ENCODE peak calls at places on chromosomes 12 and 14, in six cellular contexts. One of them, this sample, is unnamed.

GRCh38 chr12:51773145-51773869 is 75.2 kb downstream of the FIGNL2 start:
- DNase-seq in uterus: no peak
- DNase-seq in stomach: no peak
- DNase-seq in spleen: no peak
- DNase-seq in sigmoid colon: no peak
- DNase-seq in IMR-90: peak
- DNase-seq in this sample: no peak

GRCh38 chr12:78248321-78248720 is 417.6 kb downstream of the NAV3 start:
- DNase-seq in uterus: no peak
- DNase-seq in stomach: no peak
- DNase-seq in spleen: no peak
- DNase-seq in sigmoid colon: no peak
- DNase-seq in IMR-90: no peak
- DNase-seq in this sample: no peak

GRCh38 chr14:75262641-75263040 is 16.0 kb upstream of the FOS start:
- DNase-seq in uterus: no peak
- DNase-seq in stomach: no peak
- DNase-seq in spleen: no peak
- DNase-seq in sigmoid colon: peak
- DNase-seq in IMR-90: no peak
- DNase-seq in this sample: no peak

GRCh38 chr14:85165091-85165490 is 364.9 kb upstream of the FLRT2 start:
- DNase-seq in uterus: no peak
- DNase-seq in stomach: no peak
- DNase-seq in spleen: no peak
- DNase-seq in sigmoid colon: no peak
- DNase-seq in IMR-90: no peak
- DNase-seq in this sample: peak

GRCh38 chr14:53879022-53879686 is 77.5 kb downstream of the BMP4 start:
- DNase-seq in uterus: no peak
- DNase-seq in stomach: no peak
- DNase-seq in spleen: no peak
- DNase-seq in sigmoid colon: no peak
- DNase-seq in IMR-90: no peak
- DNase-seq in this sample: no peak

GRCh38 chr12:41053046-41053445 is 135.1 kb upstream of the PDZRN4 start:
- DNase-seq in uterus: no peak
- DNase-seq in stomach: no peak
- DNase-seq in spleen: no peak
- DNase-seq in sigmoid colon: no peak
- DNase-seq in IMR-90: peak
- DNase-seq in this sample: no peak

GRCh38 chr14:64159588-64159987 is 134.6 kb downstream of the ESR2 start:
- DNase-seq in uterus: no peak
- DNase-seq in stomach: no peak
- DNase-seq in spleen: no peak
- DNase-seq in sigmoid colon: no peak
- DNase-seq in IMR-90: no peak
- DNase-seq in this sample: no peak

GRCh38 chr14:42535397-42535796 is 928.7 kb downstream of the LRFN5 start:
- DNase-seq in uterus: no peak
- DNase-seq in stomach: no peak
- DNase-seq in spleen: no peak
- DNase-seq in sigmoid colon: no peak
- DNase-seq in IMR-90: no peak
- DNase-seq in this sample: no peak

GRCh38 chr14:46344327-46344937 is 307.1 kb downstream of the RPL10L start:
- DNase-seq in uterus: no peak
- DNase-seq in stomach: no peak
- DNase-seq in spleen: no peak
- DNase-seq in sigmoid colon: no peak
- DNase-seq in IMR-90: no peak
- DNase-seq in this sample: no peak

GRCh38 chr14:101120636-101121398 is 217.3 kb upstream of the RTL1 start:
- DNase-seq in uterus: peak
- DNase-seq in stomach: peak
- DNase-seq in spleen: peak
- DNase-seq in sigmoid colon: peak
- DNase-seq in IMR-90: no peak
- DNase-seq in this sample: no peak
- TF ChIP-seq POLR2A in uterus: no peak
- TF ChIP-seq POLR2A in stomach: no peak
- TF ChIP-seq POLR2A in spleen: no peak
- TF ChIP-seq POLR2A in sigmoid colon: no peak
- TF ChIP-seq POLR2A in IMR-90: no peak
- TF ChIP-seq POLR2A in this sample: no peak

GRCh38 chr12:21501258-21502163 is at the start of the genes GOLT1B and RECQL:
- DNase-seq in uterus: peak
- DNase-seq in stomach: peak
- DNase-seq in spleen: peak
- DNase-seq in sigmoid colon: peak
- DNase-seq in IMR-90: peak
- DNase-seq in this sample: peak
- TF ChIP-seq POLR2A in uterus: peak
- TF ChIP-seq POLR2A in stomach: no peak
- TF ChIP-seq POLR2A in spleen: no peak
- TF ChIP-seq POLR2A in sigmoid colon: no peak
- TF ChIP-seq POLR2A in IMR-90: peak
- TF ChIP-seq POLR2A in this sample: peak

GRCh38 chr12:2858334-2858733 is 1.5 kb upstream of the TEX52 start:
- DNase-seq in uterus: no peak
- DNase-seq in stomach: no peak
- DNase-seq in spleen: no peak
- DNase-seq in sigmoid colon: no peak
- DNase-seq in IMR-90: no peak
- DNase-seq in this sample: no peak
- TF ChIP-seq POLR2A in uterus: no peak
- TF ChIP-seq POLR2A in stomach: no peak
- TF ChIP-seq POLR2A in spleen: no peak
- TF ChIP-seq POLR2A in sigmoid colon: no peak
- TF ChIP-seq POLR2A in IMR-90: no peak
- TF ChIP-seq POLR2A in this sample: no peak

DNA sequence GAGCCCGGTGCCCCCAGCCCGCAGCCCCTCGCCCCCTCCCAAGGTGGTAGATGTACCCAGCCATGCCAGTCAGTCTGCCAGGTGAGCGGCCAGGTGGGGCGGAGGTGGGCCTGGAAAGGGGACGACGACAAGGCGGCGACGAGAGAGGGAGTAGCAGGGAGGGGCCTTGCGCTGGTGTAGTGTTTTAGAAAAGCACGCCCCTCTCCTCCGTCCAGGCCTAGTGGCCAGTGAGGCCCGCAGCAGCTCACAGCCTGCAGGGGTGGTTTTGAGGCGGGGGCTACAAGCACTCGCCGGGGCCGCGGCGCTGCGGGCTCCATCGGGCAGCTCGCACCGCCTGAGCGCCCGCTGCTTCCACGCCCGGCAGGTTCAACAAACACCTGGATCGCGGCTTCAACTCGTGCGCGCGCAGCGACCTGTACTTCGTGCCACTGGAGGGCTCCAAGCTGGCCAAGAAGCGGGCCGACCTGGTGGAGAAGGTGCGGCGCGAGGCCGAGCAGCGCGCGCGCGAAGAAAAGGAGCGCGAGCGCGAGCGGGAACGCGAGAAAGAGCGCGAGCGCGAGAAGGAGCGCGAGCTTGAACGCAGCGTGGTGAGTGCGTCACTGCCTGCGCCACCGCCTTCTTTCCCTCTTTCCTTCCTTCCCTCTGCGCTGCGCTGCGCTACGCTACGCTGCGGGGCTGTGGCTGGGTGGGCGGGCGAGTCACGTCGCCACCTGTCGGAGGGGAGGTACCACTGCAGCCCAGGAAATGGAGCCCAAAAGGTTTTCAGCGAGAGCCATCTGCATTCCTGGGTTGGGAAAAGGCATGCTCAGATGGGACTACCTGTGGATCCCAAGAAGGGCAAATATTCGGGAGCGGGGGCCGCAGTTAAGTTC is 5.9 kb upstream of the RNU7-1 start:
- DNase-seq in uterus: peak
- DNase-seq in stomach: peak
- DNase-seq in spleen: peak
- DNase-seq in sigmoid colon: peak
- DNase-seq in IMR-90: peak
- DNase-seq in this sample: peak
- TF ChIP-seq POLR2A in uterus: peak
- TF ChIP-seq POLR2A in stomach: no peak
- TF ChIP-seq POLR2A in spleen: peak
- TF ChIP-seq POLR2A in sigmoid colon: peak
- TF ChIP-seq POLR2A in IMR-90: peak
- TF ChIP-seq POLR2A in this sample: peak

GRCh38 chr14:89619616-89620273 is 202.7 kb upstream of the FOXN3 start:
- DNase-seq in uterus: no peak
- DNase-seq in stomach: no peak
- DNase-seq in spleen: no peak
- DNase-seq in sigmoid colon: no peak
- DNase-seq in IMR-90: no peak
- DNase-seq in this sample: no peak

GRCh38 chr14:89617471-89618291 is 200.6 kb upstream of the FOXN3 start:
- DNase-seq in uterus: no peak
- DNase-seq in stomach: peak
- DNase-seq in spleen: no peak
- DNase-seq in sigmoid colon: no peak
- DNase-seq in IMR-90: peak
- DNase-seq in this sample: peak

GRCh38 chr14:89620436-89620835 is 203.4 kb upstream of the FOXN3 start:
- DNase-seq in uterus: no peak
- DNase-seq in stomach: no peak
- DNase-seq in spleen: no peak
- DNase-seq in sigmoid colon: no peak
- DNase-seq in IMR-90: no peak
- DNase-seq in this sample: no peak

GRCh38 chr14:89618309-89618708 is 201.3 kb upstream of the FOXN3 start:
- DNase-seq in uterus: no peak
- DNase-seq in stomach: no peak
- DNase-seq in spleen: no peak
- DNase-seq in sigmoid colon: no peak
- DNase-seq in IMR-90: no peak
- DNase-seq in this sample: peak

DNA sequence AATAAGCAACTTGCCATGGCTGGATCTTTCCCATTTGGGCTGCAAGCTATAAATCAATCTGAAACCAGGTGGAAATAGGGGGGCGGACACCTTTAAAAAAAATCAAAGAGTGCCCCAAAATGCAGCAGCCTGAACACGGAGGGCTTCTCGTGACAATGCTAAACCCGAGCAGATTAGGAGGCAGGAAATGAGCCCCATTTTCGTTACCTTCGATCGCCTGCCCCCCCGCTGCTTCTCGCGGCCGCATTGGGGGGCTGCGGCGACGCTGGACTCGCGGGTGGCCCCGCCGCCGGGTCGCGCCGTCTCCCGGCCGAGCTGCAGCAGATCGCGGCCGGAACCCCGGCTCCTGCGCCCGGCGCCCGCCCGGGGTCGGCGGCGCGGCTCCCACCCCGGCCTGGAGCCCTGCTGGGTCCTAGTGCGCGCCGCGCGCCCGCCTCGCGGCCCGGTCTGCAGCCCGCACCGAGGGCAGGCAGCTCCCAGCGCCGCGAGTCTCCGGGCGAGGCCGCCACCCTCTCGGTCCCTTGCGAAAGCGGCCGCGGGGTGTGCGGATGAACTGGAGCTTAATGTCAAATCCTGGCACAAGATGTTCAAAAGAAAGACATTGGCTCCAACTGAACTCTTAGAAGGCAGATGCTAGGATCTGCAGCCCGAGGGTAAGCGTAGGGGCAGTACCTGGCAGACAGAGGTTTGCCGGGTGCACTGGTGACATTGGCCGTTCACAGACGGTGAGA is 202.0 kb upstream of the FOXN3 start:
- DNase-seq in uterus: peak
- DNase-seq in stomach: peak
- DNase-seq in spleen: peak
- DNase-seq in sigmoid colon: peak
- DNase-seq in IMR-90: peak
- DNase-seq in this sample: peak
- TF ChIP-seq POLR2A in uterus: peak
- TF ChIP-seq POLR2A in stomach: no peak
- TF ChIP-seq POLR2A in spleen: no peak
- TF ChIP-seq POLR2A in sigmoid colon: no peak
- TF ChIP-seq POLR2A in IMR-90: peak
- TF ChIP-seq POLR2A in this sample: peak

DNA sequence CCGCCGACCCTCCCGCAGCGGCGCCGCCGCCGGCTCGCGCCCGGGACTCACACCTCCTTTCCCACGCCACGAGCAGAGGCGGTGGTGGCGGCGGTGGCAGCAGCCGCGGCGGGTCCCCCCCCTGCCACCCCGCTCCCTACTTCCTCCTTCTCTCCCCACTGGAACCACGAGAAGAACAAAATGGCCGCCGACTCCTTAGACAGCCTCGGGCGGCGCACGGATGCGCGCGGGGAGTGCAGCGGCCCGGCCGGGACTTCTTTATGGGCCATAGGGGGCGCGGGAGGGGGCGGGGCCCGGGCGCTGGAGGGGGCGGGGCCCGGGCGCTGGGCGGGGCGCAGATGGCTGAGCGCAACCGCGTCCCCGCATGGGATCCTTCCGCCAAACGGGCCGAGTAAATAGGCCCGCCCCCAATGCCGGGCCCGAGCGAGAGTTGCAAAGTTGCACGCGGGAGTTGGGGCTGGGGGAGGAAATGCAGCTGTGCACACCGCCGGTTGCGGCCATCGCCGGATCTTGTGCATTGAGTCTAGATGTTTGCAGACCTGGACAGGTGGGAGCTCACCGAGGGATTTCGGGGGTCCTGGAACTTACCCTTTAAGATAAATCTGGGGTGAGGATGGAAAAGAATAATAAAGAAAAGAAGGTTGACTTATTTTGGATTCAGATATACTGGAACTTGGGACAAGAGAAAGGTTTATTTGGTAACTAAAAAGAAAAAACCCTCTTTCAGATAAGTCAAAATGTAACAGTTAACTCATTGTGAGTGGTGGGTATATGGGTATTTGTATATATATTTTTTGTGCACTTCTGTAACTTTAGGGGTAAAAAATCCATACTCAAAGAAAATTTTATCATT is at the start of gene PPP1CC:
- DNase-seq in uterus: peak
- DNase-seq in stomach: peak
- DNase-seq in spleen: peak
- DNase-seq in sigmoid colon: peak
- DNase-seq in IMR-90: peak
- DNase-seq in this sample: peak
- TF ChIP-seq POLR2A in uterus: peak
- TF ChIP-seq POLR2A in stomach: no peak
- TF ChIP-seq POLR2A in spleen: no peak
- TF ChIP-seq POLR2A in sigmoid colon: peak
- TF ChIP-seq POLR2A in IMR-90: peak
- TF ChIP-seq POLR2A in this sample: peak

This sample was measured in body of pancreas.